ENCODE peak calls at places on chromosomes 16 and 17, in ten cellular contexts. C is DND-41, V is IMR-90, M is ovary, O is fibroblast of lung, N is left ventricle myocardium inferior, E is breast epithelium, J is fibroblast of mammary gland, H is Peyer's patch, K is lower leg skin. T is an unnamed sample.

GRCh38 chr16:24771132-24771778 is 41.8 kb downstream of the TNRC6A start:
- DNase-seq in V (peak), H (no peak), J (peak), N (no peak), K (no peak), O (peak), M (no peak), E (no peak), C (no peak), T (no peak)

GRCh38 chr16:35745821-35746248 is 2286.4 kb downstream of the TP53TG3F start:
- DNase-seq in V (no peak), E (no peak), J (no peak), H (no peak), N (no peak), K (peak), M (no peak), O (no peak), C (no peak), T (no peak)

GRCh38 chr17:43721537-43722268 is 36.9 kb downstream of the SOST start:
- DNase-seq in C (no peak), J (peak), H (no peak), V (peak), M (no peak), E (no peak), N (no peak), O (peak), K (no peak), T (no peak)

GRCh38 chr17:81805707-81806460 is 1.9 kb downstream of the GCGR start:
- DNase-seq in E (no peak), C (no peak), N (no peak), V (no peak), H (no peak), J (no peak), K (no peak), O (no peak), M (no peak), T (no peak)

GRCh38 chr17:81429813-81430510 is 34.7 kb downstream of the BAHCC1 start:
- DNase-seq in O (peak), V (no peak), C (peak), K (no peak), H (no peak), M (peak), N (peak), E (no peak), J (peak), T (no peak)

GRCh38 chr17:50460831-50461526 is 7.7 kb downstream of the CHAD start:
- DNase-seq in J (no peak), H (no peak), O (no peak), V (no peak), K (no peak), E (no peak), C (no peak), M (no peak), N (no peak), T (no peak)

GRCh38 chr16:18932243-18932997 is 6.2 kb upstream of the SMG1 start:
- DNase-seq in H (no peak), M (no peak), C (no peak), V (peak), J (peak), O (peak), N (no peak), K (peak), E (no peak), T (peak)

GRCh38 chr17:35241520-35241919 is 1.4 kb upstream of the SLFN5 start:
- DNase-seq in M (peak), H (peak), N (no peak), K (no peak), E (no peak), J (no peak), V (no peak), O (no peak), C (no peak), T (no peak)

GRCh38 chr17:10797848-10798328 is 6.0 kb downstream of the TMEM238L start:
- DNase-seq in E (no peak), O (no peak), K (no peak), N (no peak), V (no peak), J (no peak), M (no peak), H (peak), C (no peak), T (no peak)

GRCh38 chr16:30949655-30950515 is 1.0 kb downstream of the ORAI3 start:
- DNase-seq in J (peak), C (peak), E (peak), H (peak), N (peak), O (peak), K (peak), V (peak), M (peak), T (no peak)

GRCh38 chr17:15348030-15348429 is 6.6 kb upstream of the TEKT3 start:
- DNase-seq in K (peak), V (peak), O (peak), C (no peak), J (peak), H (peak), M (no peak), E (no peak), N (no peak), T (no peak)

GRCh38 chr17:21058098-21058893 is 15.5 kb upstream of the USP22 start:
- DNase-seq in O (peak), C (peak), N (no peak), H (no peak), K (no peak), V (peak), M (no peak), E (no peak), J (peak), T (no peak)

GRCh38 chr16:13611596-13611995 is 308.4 kb upstream of the ERCC4 start:
- DNase-seq in J (no peak), O (no peak), V (no peak), C (no peak), N (no peak), E (no peak), H (no peak), K (no peak), M (no peak), T (no peak)

GRCh38 chr16:31727553-31727952 is 146.1 kb upstream of the ZNF267 start:
- DNase-seq in V (no peak), C (no peak), E (no peak), N (no peak), J (no peak), O (no peak), M (no peak), H (no peak), K (no peak), T (no peak)

GRCh38 chr16:21033707-21034106 is 116.9 kb downstream of the DNAH3 start:
- DNase-seq in M (no peak), V (no peak), N (peak), J (peak), E (no peak), C (no peak), H (no peak), K (no peak), O (no peak), T (no peak)

GRCh38 chr16:19645557-19645981 is 72.5 kb downstream of the KNOP1 start:
- DNase-seq in N (peak), J (peak), C (no peak), O (no peak), M (peak), K (no peak), H (peak), E (no peak), V (peak), T (no peak)

GRCh38 chr17:44108440-44109311 is 14.8 kb downstream of the HDAC5 start:
- DNase-seq in E (peak), K (peak), C (no peak), J (peak), O (peak), V (peak), H (peak), M (peak), N (peak), T (peak)

GRCh38 chr16:86663691-86664517 is 85.6 kb downstream of the FOXL1 start:
- DNase-seq in N (no peak), H (no peak), K (peak), J (peak), E (no peak), V (peak), O (peak), C (no peak), M (no peak), T (no peak)

GRCh38 chr16:63617990-63618763 is 1503.7 kb downstream of the CDH11 start:
- DNase-seq in C (no peak), O (peak), H (peak), K (no peak), M (peak), J (no peak), E (no peak), N (peak), V (no peak), T (no peak)

GRCh38 chr17:1482686-1483445 is 9.6 kb downstream of the MYO1C start:
- DNase-seq in E (no peak), M (no peak), C (no peak), J (no peak), N (peak), K (no peak), H (no peak), O (peak), V (no peak), T (no peak)

GRCh38 chr17:9700754-9701476 is 55.6 kb downstream of the USP43 start:
- DNase-seq in V (no peak), C (no peak), H (no peak), N (no peak), K (no peak), O (no peak), J (no peak), M (no peak), E (no peak), T (no peak)

GRCh38 chr16:47492428-47493357 is 31.6 kb downstream of the PHKB start:
- DNase-seq in C (no peak), V (peak), E (no peak), K (peak), H (peak), N (peak), M (peak), O (peak), J (peak), T (no peak)

GRCh38 chr16:4212934-4213296 is 29.0 kb downstream of the SRL start:
- DNase-seq in V (peak), E (no peak), O (peak), M (no peak), C (no peak), K (no peak), N (no peak), H (peak), J (peak), T (no peak)

GRCh38 chr16:12208341-12209035 is 232.0 kb downstream of the SNX29 start:
- DNase-seq in E (no peak), C (no peak), K (no peak), H (no peak), N (no peak), V (no peak), M (no peak), O (no peak), J (peak), T (no peak)

GRCh38 chr17:7144203-7144602 is 29.6 kb upstream of the ASGR2 start:
- DNase-seq in H (no peak), V (no peak), O (no peak), M (no peak), C (no peak), N (no peak), J (no peak), K (no peak), E (no peak), T (no peak)

GRCh38 chr16:58236231-58236690 is 38.4 kb upstream of the CSNK2A2 start:
- DNase-seq in E (peak), K (peak), M (peak), V (peak), H (peak), C (peak), J (peak), N (peak), O (peak), T (no peak)

GRCh38 chr17:7852919-7853692 is 1.8 kb upstream of the TMEM88 start:
- DNase-seq in K (no peak), E (no peak), J (no peak), M (peak), C (no peak), N (no peak), V (no peak), H (peak), O (no peak), T (no peak)

GRCh38 chr17:4986951-4987766 is at the start of gene CAMTA2:
- DNase-seq in V (peak), K (peak), C (peak), M (peak), E (peak), J (peak), H (peak), N (peak), O (peak), T (no peak)

DNA sequence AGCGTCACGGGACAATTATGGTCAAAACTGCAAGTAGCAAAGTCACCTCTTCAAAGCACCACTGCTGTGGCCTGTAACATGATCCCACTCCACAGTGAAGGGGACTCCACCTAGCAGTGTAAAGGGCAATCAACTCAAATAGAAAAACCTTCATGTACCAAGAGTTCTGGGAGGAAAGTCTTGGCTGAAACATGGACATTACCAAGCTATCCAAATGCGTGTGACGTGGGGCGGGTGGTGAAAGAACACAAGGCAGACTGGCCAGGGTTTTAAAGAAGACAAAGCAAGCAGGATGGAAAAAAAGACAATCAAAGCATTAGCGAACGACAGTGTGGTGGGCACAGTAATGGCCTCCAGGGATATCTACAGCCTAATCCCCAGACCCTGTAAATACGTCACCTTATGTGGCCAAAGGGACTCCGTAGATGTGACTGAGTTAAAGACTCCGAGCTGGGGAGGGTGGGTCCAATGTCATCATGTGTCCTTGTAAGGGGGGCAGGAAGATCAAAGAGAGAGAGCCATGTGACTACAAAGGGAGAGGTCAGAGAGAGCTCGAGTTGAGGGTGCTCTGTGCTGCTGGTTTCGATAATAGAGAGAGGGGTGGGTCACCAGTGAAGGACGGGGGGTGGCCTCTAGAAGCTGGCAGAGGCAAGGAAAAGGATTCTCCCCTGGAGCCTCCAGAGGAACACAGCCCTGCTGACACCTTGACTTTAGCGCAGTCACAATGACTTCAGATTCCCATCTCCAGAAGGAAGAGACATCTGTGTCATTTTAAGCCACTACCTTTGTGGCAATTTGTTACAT is 6.0 kb downstream of the HSDL1 start:
- DNase-seq in O (peak), E (no peak), C (peak), V (peak), M (no peak), H (no peak), N (no peak), J (peak), K (no peak), T (no peak)
- H3K4me3 ChIP-seq in O (no peak), E (no peak), C (no peak), V (no peak), M (no peak), H (no peak), N (peak), J (no peak), K (no peak), T (no peak)

GRCh38 chr16:1430759-1431496 is at the start of gene PERCC1:
- DNase-seq in N (no peak), E (no peak), J (no peak), M (no peak), H (no peak), V (no peak), O (no peak), K (no peak), C (no peak), T (no peak)
- TF ChIP-seq CTCF in N (no peak), E (peak), J (no peak), M (no peak), H (no peak), V (no peak), O (no peak), K (no peak), C (no peak), T (no peak)

DNA sequence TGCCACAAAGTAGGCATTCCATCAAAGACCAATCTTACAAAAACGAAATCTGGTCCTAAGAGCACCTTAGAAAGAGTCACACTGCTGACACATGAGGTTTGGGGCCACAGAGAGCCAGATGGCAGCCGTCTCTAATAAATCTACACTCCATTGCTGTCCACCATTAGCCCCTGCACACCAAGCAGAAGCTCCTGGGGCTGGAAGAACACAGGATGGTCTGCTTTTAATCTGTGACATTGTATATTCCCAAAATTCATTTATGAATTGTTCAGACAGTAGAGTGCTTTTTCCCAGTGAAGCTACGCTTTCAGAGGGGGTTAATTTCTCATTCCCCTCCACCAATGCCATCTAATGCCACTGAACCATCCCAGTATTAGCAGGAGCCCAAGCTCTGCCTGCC is 1.6 kb downstream of the CYB561 start:
- DNase-seq in J (no peak), M (no peak), V (no peak), E (no peak), N (no peak), K (no peak), O (no peak), C (no peak), H (no peak), T (no peak)
- H3K4me3 ChIP-seq in J (no peak), M (no peak), V (no peak), E (no peak), N (no peak), K (no peak), O (no peak), C (no peak), H (no peak), T (no peak)

DNA sequence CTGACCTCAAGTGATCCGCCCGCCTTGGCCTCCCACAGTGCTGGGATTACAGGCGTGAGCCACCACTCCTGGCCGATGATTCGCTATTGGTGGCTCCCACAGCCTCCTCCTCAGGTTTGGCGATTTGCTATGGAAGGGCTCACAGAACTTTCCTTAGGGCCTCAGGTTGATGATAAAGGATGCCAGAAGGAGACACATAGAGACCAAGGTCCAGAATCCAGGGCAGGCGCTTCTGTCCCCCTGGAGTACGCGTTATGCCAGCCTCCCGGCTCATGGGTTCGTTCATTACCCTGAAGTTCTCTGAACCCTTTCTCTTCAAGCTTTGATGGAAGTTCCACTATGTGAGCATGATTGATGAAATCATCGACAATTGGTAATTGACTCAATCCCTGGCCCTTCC is 19.9 kb downstream of the LGALS3BP start:
- DNase-seq in J (no peak), O (no peak), H (no peak), C (no peak), N (no peak), E (no peak), M (no peak), V (no peak), K (no peak), T (no peak)
- TF ChIP-seq CTCF in J (no peak), O (no peak), H (no peak), C (no peak), N (no peak), E (no peak), M (no peak), V (no peak), K (no peak), T (no peak)

DNA sequence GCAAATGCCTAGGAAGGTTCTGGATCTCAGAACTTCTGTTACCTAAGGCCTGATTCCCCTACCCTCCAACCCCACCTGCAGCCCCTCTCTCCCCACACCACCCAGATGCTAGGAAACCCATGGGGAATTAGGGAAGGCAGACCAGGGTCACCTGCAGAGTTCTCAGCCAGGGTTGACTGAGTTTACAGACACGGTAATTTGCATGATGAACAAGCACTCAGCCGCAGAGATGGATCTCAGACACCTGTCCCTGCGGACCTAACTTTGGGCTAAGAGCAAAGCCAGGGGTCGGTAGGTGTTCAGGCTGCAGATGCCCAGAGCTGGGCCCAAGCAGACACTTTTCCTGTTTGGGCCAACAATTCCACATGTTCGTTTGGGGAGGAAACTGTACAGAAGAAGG is 2.9 kb downstream of the ABI3 start:
- DNase-seq in O (no peak), N (no peak), H (no peak), E (no peak), M (no peak), J (no peak), V (no peak), K (no peak), C (no peak), T (no peak)
- H3K4me3 ChIP-seq in O (no peak), N (peak), H (peak), E (no peak), M (no peak), J (no peak), V (no peak), K (no peak), C (no peak), T (no peak)

GRCh38 chr17:73340093-73340596 is 28.3 kb upstream of the CDC42EP4 start:
- DNase-seq in J (peak), H (peak), V (peak), N (no peak), M (no peak), K (no peak), C (no peak), O (peak), E (peak), T (peak)
- TF ChIP-seq CTCF in J (peak), H (peak), V (peak), N (no peak), M (no peak), K (no peak), C (no peak), O (peak), E (peak), T (peak)